ENCODE peak calls at places on chromosome 22, in five cellular contexts. R is astrocyte of the cerebellum; W is fibroblast of lung; H is activated naive CD8-positive, alpha-beta T cell treated with anti-CD3 and anti-CD28 coated beads, Interleukin-2, amount 50 U/mL, for 24 hours; V is heart right ventricle. O is an unnamed sample.

GRCh38 chr22:37100589-37101127 is 8.9 kb downstream of the TMPRSS6 start:
- DNase-seq in R (no peak), W (no peak), H (no peak), V (no peak), O (no peak)

GRCh38 chr22:22815397-22816170 is 72.0 kb upstream of the IGLL5 start:
- DNase-seq in R (no peak), W (no peak), H (no peak), V (no peak), O (no peak)

GRCh38 chr22:42805016-42805997 is 51.8 kb downstream of the ARFGAP3 start:
- DNase-seq in R (no peak), W (no peak), H (no peak), V (peak), O (no peak)

GRCh38 chr22:46593211-46593676 is 26.9 kb upstream of the GRAMD4 start:
- DNase-seq in R (no peak), W (peak), H (peak), V (no peak), O (no peak)

GRCh38 chr22:29946220-29946619 is 63.2 kb downstream of the MTMR3 start:
- DNase-seq in R (no peak), W (no peak), H (no peak), V (no peak), O (no peak)

GRCh38 chr22:44710474-44711235 is 8.7 kb downstream of the PRR5 start:
- DNase-seq in R (no peak), W (no peak), H (peak), V (no peak), O (no peak)

GRCh38 chr22:34319346-34319745 is 399.1 kb upstream of the LARGE1 start:
- DNase-seq in R (no peak), W (no peak), H (no peak), V (no peak), O (no peak)

GRCh38 chr22:34055525-34056200 is 135.4 kb upstream of the LARGE1 start:
- DNase-seq in R (no peak), W (no peak), H (no peak), V (no peak), O (no peak)

GRCh38 chr22:45604239-45604711 is 67.4 kb upstream of the ATXN10 start:
- DNase-seq in R (no peak), W (peak), H (no peak), V (no peak), O (no peak)

GRCh38 chr22:49765091-49765771 is 62.4 kb downstream of the BRD1 start:
- DNase-seq in R (no peak), W (no peak), H (no peak), V (no peak), O (no peak)

GRCh38 chr22:44523981-44524759 is 26.1 kb upstream of the RTL6 start:
- DNase-seq in R (peak), W (peak), H (no peak), V (no peak), O (peak)

GRCh38 chr22:31123292-31123602 is 481 bp downstream of the INPP5J start:
- DNase-seq in R (no peak), W (no peak), H (no peak), V (no peak), O (no peak)

O was measured in epithelial cell of proximal tubule.